ENCODE peak calls at places on chromosomes 16 and 17, in seven cellular contexts. R is HCT116; M is thyroid gland; G is CD8-positive, alpha-beta T cell; J is H9; V is left ventricle myocardium inferior; T is cardiac muscle cell. Q is an unnamed sample. For H3K4me1, the result is how much of the 10 kb centered on the place peaks cover.

GRCh38 chr16:4270091-4270490 is 2.7 kb downstream of the TFAP4 start:
- DNase-seq in G (no peak), T (no peak), M (no peak), J (no peak), R (no peak), V (no peak), Q (no peak)

GRCh38 chr17:78029697-78030096 is 71.2 kb downstream of the TNRC6C start:
- DNase-seq in M (no peak), R (no peak), V (no peak), G (no peak), J (no peak), T (no peak), Q (no peak)

GRCh38 chr16:27286446-27286845 is 17.9 kb upstream of the NSMCE1 start:
- DNase-seq in T (no peak), V (no peak), J (no peak), R (no peak), M (no peak), G (no peak), Q (peak)

GRCh38 chr17:57296231-57296630 is 39.9 kb downstream of the MSI2 start:
- DNase-seq in R (no peak), G (no peak), M (no peak), J (no peak), V (no peak), T (no peak), Q (no peak)

GRCh38 chr16:25014500-25015147 is 545 bp downstream of the ARHGAP17 start:
- DNase-seq in V (peak), T (peak), G (no peak), M (peak), J (peak), R (no peak), Q (no peak)

GRCh38 chr16:70706948-70707465 is 21.2 kb upstream of the MTSS2 start:
- DNase-seq in T (no peak), J (no peak), G (no peak), V (no peak), M (no peak), R (no peak), Q (no peak)

GRCh38 chr16:11676799-11677198 is 8.5 kb downstream of the SNN start:
- DNase-seq in V (no peak), R (no peak), G (no peak), M (no peak), J (no peak), T (no peak), Q (no peak)

GRCh38 chr17:11638700-11639265 is 40.5 kb downstream of the DNAH9 start:
- DNase-seq in T (no peak), M (no peak), V (no peak), J (no peak), R (no peak), G (no peak), Q (no peak)

GRCh38 chr17:60592750-60593149 is 7.2 kb upstream of the PPM1D start:
- DNase-seq in R (no peak), M (no peak), J (no peak), G (no peak), V (no peak), T (no peak), Q (no peak)

GRCh38 chr17:80287806-80288579 is 27.3 kb downstream of the RNF213 start:
- DNase-seq in R (no peak), G (no peak), T (no peak), J (no peak), V (no peak), M (no peak), Q (no peak)

GRCh38 chr17:78400581-78401240 is 22.3 kb downstream of the PGS1 start:
- DNase-seq in T (no peak), M (peak), V (no peak), G (no peak), R (no peak), J (no peak), Q (no peak)

GRCh38 chr17:31907342-31907975 is 6.0 kb upstream of the UTP6 start:
- DNase-seq in T (no peak), G (no peak), V (no peak), R (no peak), J (no peak), M (peak), Q (no peak)

GRCh38 chr17:34163681-34164080 is 91.4 kb upstream of the CCL2 start:
- DNase-seq in J (peak), M (no peak), G (no peak), T (peak), R (no peak), V (no peak), Q (no peak)

GRCh38 chr17:72517413-72518237 is 396.8 kb downstream of the SOX9 start:
- DNase-seq in V (no peak), J (no peak), T (no peak), M (peak), G (no peak), R (no peak), Q (no peak)

GRCh38 chr17:72514321-72514861 is 393.6 kb downstream of the SOX9 start:
- DNase-seq in T (no peak), V (no peak), M (no peak), J (no peak), R (no peak), G (no peak), Q (no peak)

GRCh38 chr17:72516772-72517399 is 396.1 kb downstream of the SOX9 start:
- DNase-seq in R (no peak), T (no peak), V (no peak), M (peak), G (no peak), J (no peak), Q (no peak)

GRCh38 chr17:72514888-72515287 is 394.1 kb downstream of the SOX9 start:
- DNase-seq in J (no peak), M (peak), V (peak), G (no peak), R (no peak), T (no peak), Q (no peak)

DNA sequence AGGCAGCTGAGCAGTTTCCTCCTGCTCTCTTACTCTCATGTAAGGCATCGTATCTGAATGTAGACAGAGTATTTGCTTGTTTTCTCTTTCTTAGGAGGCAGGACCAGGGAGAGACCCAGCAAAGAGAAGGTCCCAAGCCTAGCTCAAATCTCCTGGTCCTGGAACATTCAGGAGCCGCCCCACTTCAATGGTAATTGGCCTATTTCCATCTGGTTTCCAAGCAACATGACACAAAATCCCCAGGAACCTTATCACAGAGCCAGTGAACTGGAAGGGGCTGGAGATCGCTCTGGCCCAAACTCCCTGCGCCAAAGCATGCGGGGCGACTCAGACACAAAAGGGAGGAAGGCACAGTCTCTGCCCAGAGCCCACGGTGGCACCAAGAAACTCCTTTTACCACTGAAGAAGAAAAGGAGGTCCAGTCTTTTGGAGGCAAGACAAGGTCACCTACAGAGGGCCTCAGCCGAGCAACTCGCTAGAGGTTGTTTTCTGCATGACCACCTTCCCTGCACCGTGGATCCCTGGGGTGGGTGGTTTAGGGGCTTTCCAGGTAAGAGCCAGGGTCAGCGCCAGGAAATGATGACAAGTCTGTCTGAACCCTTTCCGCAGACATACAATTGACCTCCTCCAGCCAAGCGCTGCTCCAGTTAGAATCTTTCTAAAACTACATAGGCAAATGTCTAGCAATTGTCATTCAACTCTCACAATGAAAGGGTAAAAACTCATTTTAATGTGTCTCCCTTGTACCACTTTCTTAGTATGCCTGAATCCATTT is 394.7 kb downstream of the SOX9 start:
- DNase-seq in R (no peak), G (no peak), T (no peak), M (peak), V (no peak), J (no peak), Q (no peak)
- H3K4me1 ChIP-seq in R (under half), G (under half), T (under half), M (half or more), V (under half), J (under half), Q (half or more)

GRCh38 chr17:70230883-70231282 is 61.6 kb downstream of the KCNJ2 start:
- DNase-seq in T (no peak), J (no peak), R (no peak), M (no peak), G (no peak), V (no peak), Q (no peak)
- H3K4me1 ChIP-seq in T (under half), J (under half), R (under half), M (under half), G (under half), V (under half), Q (under half)

DNA sequence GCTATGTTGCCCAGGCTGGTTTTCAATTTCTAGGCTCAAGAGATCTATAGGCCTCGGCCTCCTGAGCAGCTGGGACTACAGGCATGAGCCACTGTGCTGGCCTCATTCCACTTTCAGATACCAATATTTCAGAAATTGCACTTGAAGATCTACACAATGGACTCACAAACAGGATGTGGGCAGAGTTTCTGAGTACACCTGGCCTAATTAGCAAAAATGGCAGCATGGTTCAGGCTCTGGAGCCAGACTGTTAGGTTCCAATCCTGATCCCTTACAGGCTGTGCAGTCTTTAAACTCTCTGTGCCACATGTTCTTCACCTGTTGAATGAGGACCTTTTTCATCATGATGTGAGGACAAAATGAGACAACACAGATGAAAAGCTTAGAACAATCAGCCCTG is 32.2 kb downstream of the RNF157 start:
- DNase-seq in M (no peak), J (no peak), T (no peak), G (no peak), R (no peak), V (no peak), Q (no peak)
- H3K4me1 ChIP-seq in M (under half), J (under half), T (under half), G (under half), R (under half), V (under half), Q (under half)

GRCh38 chr17:29147682-29148081 is 32.5 kb downstream of the MYO18A start:
- DNase-seq in G (no peak), R (no peak), V (no peak), J (no peak), M (no peak), T (no peak), Q (no peak)
- H3K4me1 ChIP-seq in G (under half), R (half or more), V (half or more), J (under half), M (under half), T (half or more), Q (under half)